ENCODE peak calls at places on chromosome 6, in nine cellular contexts. I is fibroblast of pulmonary artery; O is germinal center; D is stimulated activated CD4-positive, alpha-beta T cell treated with anti-CD3 and anti-CD28 coated beads, Interleukin-4, amount 100 ng/mL, for 1 hour; Z is activated T-cell treated with anti-CD3 and anti-CD28 coated beads, Interleukin-2, amount 50 U/mL, for 48 hours; N is Right ventricle myocardium superior; E is NCI-H345; G is endothelial cell; C is heart right ventricle. T is an unnamed sample.

GRCh38 chr6:98634569-98634968 is 199.8 kb upstream of the POU3F2 start:
- DNase-seq in O (no peak), N (no peak), Z (no peak), G (no peak), C (no peak), I (no peak), D (no peak), E (no peak), T (no peak)

GRCh38 chr6:3987072-3987471 is 91.9 kb downstream of the FAM217A start:
- DNase-seq in I (peak), O (no peak), Z (no peak), C (no peak), N (no peak), D (no peak), E (no peak), G (no peak), T (no peak)

GRCh38 chr6:108838101-108838717 is 10.0 kb upstream of the ARMC2 start:
- DNase-seq in E (no peak), D (no peak), I (peak), Z (no peak), N (no peak), C (no peak), G (peak), O (no peak), T (peak)

GRCh38 chr6:158938811-158939254 is 61.2 kb downstream of the RSPH3 start:
- DNase-seq in O (no peak), D (peak), C (peak), E (no peak), I (no peak), Z (peak), G (no peak), N (no peak), T (peak)

GRCh38 chr6:131652472-131652871 is 15.4 kb downstream of the ENPP3 start:
- DNase-seq in C (no peak), G (no peak), I (no peak), N (no peak), O (no peak), E (peak), D (no peak), Z (no peak), T (peak)

GRCh38 chr6:84618836-84619235 is 145.6 kb downstream of the TBX18 start:
- DNase-seq in N (no peak), Z (no peak), E (no peak), O (no peak), G (no peak), I (peak), C (no peak), D (no peak), T (peak)

GRCh38 chr6:12767016-12767415 is 50.4 kb downstream of the PHACTR1 start:
- DNase-seq in N (no peak), D (no peak), E (no peak), G (no peak), I (no peak), O (no peak), Z (no peak), C (no peak), T (no peak)

GRCh38 chr6:36443951-36444428 is 1.2 kb downstream of the KCTD20 start:
- DNase-seq in D (no peak), E (peak), G (peak), N (no peak), O (peak), C (no peak), Z (no peak), I (peak), T (no peak)

GRCh38 chr6:124960757-124961467 is 1.3 kb upstream of the RNF217 start:
- DNase-seq in N (no peak), E (no peak), I (peak), D (no peak), Z (no peak), C (no peak), G (no peak), O (no peak), T (no peak)

GRCh38 chr6:107991939-107992560 is 34.0 kb upstream of the SEC63 start:
- DNase-seq in N (no peak), E (no peak), D (no peak), O (no peak), Z (no peak), I (no peak), C (no peak), G (no peak), T (no peak)

GRCh38 chr6:149499066-149499465 is 14.3 kb upstream of the ZC3H12D start:
- DNase-seq in N (no peak), O (no peak), I (peak), Z (no peak), G (no peak), E (no peak), C (no peak), D (no peak), T (peak)

GRCh38 chr6:162046324-162046723 is 681.2 kb downstream of the PRKN start:
- DNase-seq in G (no peak), I (no peak), N (no peak), D (no peak), E (no peak), Z (no peak), O (no peak), C (no peak), T (no peak)

GRCh38 chr6:55082021-55082420 is 92.3 kb upstream of the HCRTR2 start:
- DNase-seq in E (no peak), N (no peak), Z (no peak), D (no peak), C (no peak), G (no peak), O (no peak), I (no peak), T (peak)

GRCh38 chr6:45163952-45164766 is 164.0 kb upstream of the RUNX2 start:
- DNase-seq in Z (peak), C (no peak), G (no peak), D (no peak), N (no peak), E (no peak), O (no peak), I (no peak), T (no peak)

GRCh38 chr6:35724471-35724870 is 12.4 kb upstream of the ARMC12 start:
- DNase-seq in D (no peak), G (no peak), Z (no peak), E (no peak), N (no peak), C (no peak), I (no peak), O (no peak), T (no peak)

GRCh38 chr6:8170245-8170644 is 67.9 kb upstream of the EEF1E1 start:
- DNase-seq in O (no peak), C (no peak), E (no peak), Z (no peak), I (no peak), N (no peak), G (no peak), D (no peak), T (no peak)

GRCh38 chr6:131682427-131682826 is 18.8 kb downstream of the OR2A4 start:
- DNase-seq in E (no peak), G (no peak), C (no peak), N (no peak), D (no peak), I (no peak), Z (no peak), O (no peak), T (peak)

GRCh38 chr6:116073765-116074450 is 13.2 kb upstream of the FRK start:
- DNase-seq in Z (no peak), C (no peak), D (no peak), I (peak), G (no peak), E (no peak), N (no peak), O (no peak), T (peak)

GRCh38 chr6:39543950-39544349 is 181.3 kb downstream of the KIF6 start:
- DNase-seq in I (no peak), O (no peak), C (no peak), G (no peak), N (no peak), D (no peak), E (no peak), Z (no peak), T (no peak)

GRCh38 chr6:42453027-42453648 is 1.4 kb upstream of the TRERF1 start:
- DNase-seq in C (peak), E (peak), O (peak), I (peak), G (peak), D (peak), N (peak), Z (peak), T (peak)

GRCh38 chr6:21922086-21922485 is 328.5 kb downstream of the SOX4 start:
- DNase-seq in O (no peak), E (no peak), I (no peak), C (no peak), G (no peak), D (no peak), N (no peak), Z (no peak), T (no peak)

GRCh38 chr6:14910692-14911547 is 334.9 kb upstream of the JARID2 start:
- DNase-seq in E (no peak), N (peak), O (peak), D (no peak), Z (peak), G (no peak), C (no peak), I (peak), T (peak)

GRCh38 chr6:115415378-115415777 is 645.3 kb downstream of the FRK start:
- DNase-seq in I (no peak), D (no peak), Z (no peak), C (no peak), E (no peak), O (no peak), N (no peak), G (no peak), T (no peak)

GRCh38 chr6:24755284-24755683 is 19.5 kb upstream of the GMNN start:
- DNase-seq in C (no peak), G (no peak), Z (no peak), I (no peak), N (no peak), D (no peak), O (no peak), E (no peak), T (peak)

GRCh38 chr6:167739721-167740475 is 86.8 kb upstream of the AFDN start:
- DNase-seq in Z (no peak), O (no peak), D (no peak), I (no peak), C (no peak), G (no peak), E (no peak), N (no peak), T (no peak)

GRCh38 chr6:82842721-82843120 is 222.9 kb downstream of the UBE3D start:
- DNase-seq in D (no peak), N (no peak), I (peak), E (no peak), C (no peak), Z (no peak), O (no peak), G (no peak), T (peak)

GRCh38 chr6:19472850-19473249 is 364.3 kb upstream of the ID4 start:
- DNase-seq in N (no peak), Z (peak), G (peak), D (no peak), I (peak), E (no peak), O (no peak), C (no peak), T (peak)

GRCh38 chr6:129368076-129368475 is 341.9 kb downstream of the ARHGAP18 start:
- DNase-seq in O (no peak), Z (no peak), I (no peak), E (no peak), D (no peak), N (no peak), G (no peak), C (no peak), T (no peak)